ENCODE peak calls at places on chromosomes 3 and 15, in seven cellular contexts. F is OCI-LY7, I is dorsolateral prefrontal cortex, G is colonic mucosa, Q is fibroblast of pulmonary artery, J is mesendoderm, V is psoas muscle. B is an unnamed sample.

GRCh38 chr3:128239304-128239703 is 86.0 kb downstream of the EEFSEC start:
- DNase-seq in F (no peak), I (no peak), G (no peak), Q (no peak), J (no peak), V (no peak), B (no peak)

GRCh38 chr15:97875513-97876285 is 84.8 kb upstream of the ARRDC4 start:
- DNase-seq in F (no peak), I (no peak), G (peak; percentile 28), Q (no peak), J (no peak), V (no peak), B (no peak)

GRCh38 chr3:129278439-129278969 is at the start of gene HMCES:
- DNase-seq in F (peak; percentile 95), I (peak; percentile 82), G (peak; percentile 97), Q (peak; percentile 84), J (peak; percentile 96), V (peak; percentile 94), B (peak; percentile 79)

GRCh38 chr15:25182098-25182478 is 227.3 kb downstream of the SNRPN start:
- DNase-seq in F (no peak), I (no peak), G (no peak), Q (no peak), J (no peak), V (peak; percentile 1), B (no peak)

GRCh38 chr15:57769266-57769665 is 62.8 kb downstream of the POLR2M start:
- DNase-seq in F (no peak), I (no peak), G (no peak), Q (peak; percentile 86), J (no peak), V (peak; percentile 72), B (no peak)

GRCh38 chr15:26910715-26911114 is 43.9 kb downstream of the GABRA5 start:
- DNase-seq in F (no peak), I (no peak), G (no peak), Q (no peak), J (no peak), V (no peak), B (peak; percentile 59)

GRCh38 chr15:72155021-72155621 is 36.9 kb downstream of the SENP8 start:
- DNase-seq in F (no peak), I (peak; percentile 76), G (peak; percentile 86), Q (peak; percentile 42), J (no peak), V (peak; percentile 57), B (no peak)

GRCh38 chr3:119700269-119700919 is 2.4 kb upstream of the CFAP91 start:
- DNase-seq in F (no peak), I (no peak), G (peak; percentile 38), Q (peak; percentile 39), J (no peak), V (no peak), B (no peak)

GRCh38 chr3:71600646-71601288 is 17.2 kb upstream of the FOXP1 start:
- DNase-seq in F (no peak), I (no peak), G (no peak), Q (no peak), J (no peak), V (no peak), B (no peak)

GRCh38 chr3:183687705-183688104 is 9.9 kb upstream of the YEATS2 start:
- DNase-seq in F (no peak), I (no peak), G (no peak), Q (no peak), J (no peak), V (no peak), B (no peak)

GRCh38 chr3:183692436-183692835 is 5.2 kb upstream of the YEATS2 start:
- DNase-seq in F (no peak), I (no peak), G (no peak), Q (no peak), J (peak; percentile 40), V (no peak), B (no peak)

GRCh38 chr3:183688869-183689268 is 8.7 kb upstream of the YEATS2 start:
- DNase-seq in F (no peak), I (no peak), G (no peak), Q (peak; percentile 20), J (no peak), V (no peak), B (no peak)
- H3K4me3 ChIP-seq in F (no peak overlapping the region), I (no peak overlapping the region), G (no peak overlapping the region), Q (no peak overlapping the region), J (no peak overlapping the region), V (no peak overlapping the region), B (no peak overlapping the region)

GRCh38 chr15:32823750-32824149 is 105.9 kb downstream of the GREM1 start:
- DNase-seq in F (no peak), I (no peak), G (no peak), Q (no peak), J (no peak), V (no peak), B (no peak)

GRCh38 chr15:32817570-32817969 is 99.8 kb downstream of the GREM1 start:
- DNase-seq in F (no peak), I (no peak), G (no peak), Q (no peak), J (no peak), V (no peak), B (no peak)

GRCh38 chr15:32819406-32819930 is 101.7 kb downstream of the GREM1 start:
- DNase-seq in F (no peak), I (no peak), G (no peak), Q (no peak), J (no peak), V (no peak), B (no peak)

GRCh38 chr15:32822739-32823138 is 104.9 kb downstream of the GREM1 start:
- DNase-seq in F (no peak), I (no peak), G (no peak), Q (no peak), J (no peak), V (no peak), B (no peak)

DNA sequence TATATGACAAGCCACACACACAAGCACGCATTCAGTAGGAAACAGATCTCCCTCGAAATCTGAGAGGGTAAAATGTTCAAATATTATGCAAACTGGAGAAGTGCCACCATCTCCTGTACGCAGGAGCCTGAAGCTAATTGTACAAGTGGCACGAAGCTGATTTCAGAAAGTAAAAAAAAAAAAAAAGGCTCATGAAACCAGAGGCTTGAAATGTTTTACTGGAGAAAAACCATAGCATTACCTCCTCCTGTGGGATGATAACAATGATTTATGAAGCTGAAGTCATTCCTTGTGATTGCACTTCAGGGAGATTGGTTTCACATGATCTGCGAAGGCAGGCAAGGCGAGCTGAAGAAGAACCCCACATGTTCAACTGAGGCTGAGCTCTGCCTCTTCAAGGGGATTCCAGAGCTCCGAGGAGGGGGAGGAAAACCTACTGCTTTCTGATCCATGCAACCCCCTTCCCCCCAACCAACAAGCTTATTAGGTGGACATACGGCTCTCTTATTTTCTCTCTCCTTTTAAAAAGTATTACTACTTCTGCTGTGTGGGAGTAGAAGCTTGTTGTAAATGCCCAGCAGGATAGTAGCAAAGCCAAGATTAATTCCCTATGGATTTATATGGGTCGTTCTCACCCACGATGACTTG is 101.1 kb downstream of the GREM1 start:
- DNase-seq in F (no peak), I (no peak), G (no peak), Q (peak; percentile 60), J (no peak), V (no peak), B (no peak)
- H3K4me3 ChIP-seq in F (no peak overlapping the region), I (no peak overlapping the region), G (no peak overlapping the region), Q (no peak overlapping the region), J (no peak overlapping the region), V (no peak overlapping the region), B (no peak overlapping the region)

GRCh38 chr3:149833241-149833640 is 20.2 kb downstream of the RNF13 start:
- DNase-seq in F (peak; percentile 7), I (no peak), G (no peak), Q (no peak), J (no peak), V (no peak), B (no peak)
- H3K4me3 ChIP-seq in F (no peak overlapping the region), I (no peak overlapping the region), G (no peak overlapping the region), Q (no peak overlapping the region), J (no peak overlapping the region), V (no peak overlapping the region), B (no peak overlapping the region)

DNA sequence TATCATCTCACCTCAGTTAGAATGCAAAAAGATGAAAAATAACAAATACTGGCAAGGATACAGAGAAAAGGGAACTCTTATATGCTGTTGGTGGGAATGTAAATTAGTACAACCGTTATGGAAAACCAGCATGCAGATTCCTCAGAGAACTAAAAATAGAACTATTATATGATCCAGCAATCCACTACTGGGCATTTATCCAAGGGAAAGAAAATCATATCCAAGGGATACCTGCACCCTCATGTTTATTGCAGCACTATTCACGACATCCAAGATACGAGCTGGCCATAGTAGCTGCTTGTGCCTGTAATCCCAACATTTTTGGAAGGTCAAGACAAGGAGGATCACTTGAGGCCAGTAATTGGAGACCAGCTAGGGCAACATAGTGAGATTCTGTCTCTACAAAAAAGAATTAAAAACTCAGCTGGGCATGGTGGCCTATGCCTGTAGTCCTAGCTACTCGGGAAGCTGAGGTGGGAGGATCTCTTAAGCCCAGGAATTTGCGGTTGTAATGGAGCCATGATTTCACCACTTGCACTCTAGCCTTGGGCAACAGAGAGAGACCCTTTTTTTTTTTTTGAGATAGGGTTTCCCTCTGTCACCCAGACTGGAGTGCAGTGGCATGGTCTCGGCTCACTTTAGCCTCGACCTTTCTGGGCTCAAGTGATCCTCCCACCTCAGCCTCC is 26.6 kb downstream of the USP50 start:
- DNase-seq in F (no peak), I (no peak), G (no peak), Q (peak; percentile 12), J (no peak), V (no peak), B (no peak)
- H3K4me3 ChIP-seq in F (no peak overlapping the region), I (no peak overlapping the region), G (no peak overlapping the region), Q (no peak overlapping the region), J (no peak overlapping the region), V (no peak overlapping the region), B (no peak overlapping the region)

DNA sequence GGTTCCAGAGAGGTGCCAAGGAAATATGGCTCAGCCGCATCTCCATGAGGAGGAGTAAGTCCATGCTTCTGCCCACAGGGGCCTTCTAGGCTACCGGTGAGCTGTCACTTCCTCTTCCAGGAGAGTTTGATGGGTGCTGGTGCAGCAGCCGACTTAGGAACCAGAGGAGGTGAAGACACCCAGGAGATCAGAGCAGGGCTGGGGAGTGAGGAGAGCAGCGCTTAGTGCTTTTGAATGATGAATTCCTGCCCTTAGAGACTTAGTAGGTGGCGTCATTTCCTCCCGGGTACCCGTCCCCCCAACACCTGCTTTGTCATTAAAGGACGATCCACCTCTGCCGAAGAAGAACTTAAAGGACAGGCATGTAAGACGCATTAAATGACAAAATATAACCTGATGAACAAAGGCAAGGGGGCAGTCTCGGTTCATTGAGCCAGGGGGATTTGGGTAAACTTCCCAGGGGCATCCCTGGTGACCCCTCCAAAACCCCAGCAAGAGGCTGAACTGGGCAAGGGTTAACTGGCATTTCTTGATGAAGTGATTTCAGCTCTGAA is 67.6 kb downstream of the HES1 start:
- DNase-seq in F (no peak), I (no peak), G (no peak), Q (no peak), J (peak; percentile 23), V (no peak), B (no peak)
- H3K4me3 ChIP-seq in F (no peak overlapping the region), I (peak overlapping the region; percentile 50), G (peak overlapping the region; percentile 35), Q (no peak overlapping the region), J (no peak overlapping the region), V (peak overlapping the region; percentile 52), B (no peak overlapping the region)

B was measured in Jurkat, Clone E6-1.